ENCODE peak calls at places on chromosomes 7 and 10, in four cellular contexts. One of them, this sample, is unnamed.

GRCh38 chr7:41162612-41163011 is 540.3 kb downstream of the INHBA start:
- DNase-seq in Right ventricle myocardium superior: no peak
- DNase-seq in stimulated activated CD4-positive, alpha-beta T cell treated with anti-CD3 and anti-CD28 coated beads, Interleukin-4, amount 100 ng/mL, for 24 hours: no peak
- DNase-seq in Calu3: no peak
- DNase-seq in this sample: no peak

GRCh38 chr7:41470081-41470480 is 232.8 kb downstream of the INHBA start:
- DNase-seq in Right ventricle myocardium superior: no peak
- DNase-seq in stimulated activated CD4-positive, alpha-beta T cell treated with anti-CD3 and anti-CD28 coated beads, Interleukin-4, amount 100 ng/mL, for 24 hours: no peak
- DNase-seq in Calu3: no peak
- DNase-seq in this sample: no peak

GRCh38 chr7:11710392-11710791 is 121.6 kb downstream of the THSD7A start:
- DNase-seq in Right ventricle myocardium superior: no peak
- DNase-seq in stimulated activated CD4-positive, alpha-beta T cell treated with anti-CD3 and anti-CD28 coated beads, Interleukin-4, amount 100 ng/mL, for 24 hours: no peak
- DNase-seq in Calu3: no peak
- DNase-seq in this sample: no peak

GRCh38 chr7:30172451-30172850 is 37.7 kb downstream of the MTURN start:
- DNase-seq in Right ventricle myocardium superior: no peak
- DNase-seq in stimulated activated CD4-positive, alpha-beta T cell treated with anti-CD3 and anti-CD28 coated beads, Interleukin-4, amount 100 ng/mL, for 24 hours: no peak
- DNase-seq in Calu3: no peak
- DNase-seq in this sample: no peak

GRCh38 chr7:22468609-22469008 is 31.4 kb downstream of the STEAP1B start:
- DNase-seq in Right ventricle myocardium superior: no peak
- DNase-seq in stimulated activated CD4-positive, alpha-beta T cell treated with anti-CD3 and anti-CD28 coated beads, Interleukin-4, amount 100 ng/mL, for 24 hours: no peak
- DNase-seq in Calu3: no peak
- DNase-seq in this sample: no peak

GRCh38 chr10:9895981-9896380 is 1121.7 kb upstream of the CELF2 start:
- DNase-seq in Right ventricle myocardium superior: no peak
- DNase-seq in stimulated activated CD4-positive, alpha-beta T cell treated with anti-CD3 and anti-CD28 coated beads, Interleukin-4, amount 100 ng/mL, for 24 hours: no peak
- DNase-seq in Calu3: no peak
- DNase-seq in this sample: no peak

GRCh38 chr10:129274928-129275474 is 192.0 kb upstream of the MGMT start:
- DNase-seq in Right ventricle myocardium superior: no peak
- DNase-seq in stimulated activated CD4-positive, alpha-beta T cell treated with anti-CD3 and anti-CD28 coated beads, Interleukin-4, amount 100 ng/mL, for 24 hours: no peak
- DNase-seq in Calu3: no peak
- DNase-seq in this sample: no peak

GRCh38 chr7:2307690-2308107 is 6.5 kb downstream of the SNX8 start:
- DNase-seq in Right ventricle myocardium superior: peak; percentile 1
- DNase-seq in stimulated activated CD4-positive, alpha-beta T cell treated with anti-CD3 and anti-CD28 coated beads, Interleukin-4, amount 100 ng/mL, for 24 hours: no peak
- DNase-seq in Calu3: no peak
- DNase-seq in this sample: no peak

GRCh38 chr10:113385021-113385975 is 167.6 kb upstream of the HABP2 start:
- DNase-seq in Right ventricle myocardium superior: peak; percentile 90
- DNase-seq in stimulated activated CD4-positive, alpha-beta T cell treated with anti-CD3 and anti-CD28 coated beads, Interleukin-4, amount 100 ng/mL, for 24 hours: peak; percentile 54
- DNase-seq in Calu3: peak; percentile 66
- DNase-seq in this sample: peak; percentile 78

GRCh38 chr7:4849390-4849789 is 12.4 kb downstream of the PAPOLB start:
- DNase-seq in Right ventricle myocardium superior: no peak
- DNase-seq in stimulated activated CD4-positive, alpha-beta T cell treated with anti-CD3 and anti-CD28 coated beads, Interleukin-4, amount 100 ng/mL, for 24 hours: no peak
- DNase-seq in Calu3: peak; percentile 55
- DNase-seq in this sample: no peak

GRCh38 chr10:124524991-124525653 is 63.5 kb downstream of the LHPP start:
- DNase-seq in Right ventricle myocardium superior: peak; percentile 83
- DNase-seq in stimulated activated CD4-positive, alpha-beta T cell treated with anti-CD3 and anti-CD28 coated beads, Interleukin-4, amount 100 ng/mL, for 24 hours: no peak
- DNase-seq in Calu3: no peak
- DNase-seq in this sample: peak; percentile 73

GRCh38 chr7:155796381-155797261 is 15.6 kb downstream of the SHH start:
- DNase-seq in Right ventricle myocardium superior: peak; percentile 77
- DNase-seq in stimulated activated CD4-positive, alpha-beta T cell treated with anti-CD3 and anti-CD28 coated beads, Interleukin-4, amount 100 ng/mL, for 24 hours: peak; percentile 68
- DNase-seq in Calu3: peak; percentile 87
- DNase-seq in this sample: peak; percentile 29

GRCh38 chr7:149181136-149181790 is 14.1 kb upstream of the ZNF282 start:
- DNase-seq in Right ventricle myocardium superior: no peak
- DNase-seq in stimulated activated CD4-positive, alpha-beta T cell treated with anti-CD3 and anti-CD28 coated beads, Interleukin-4, amount 100 ng/mL, for 24 hours: no peak
- DNase-seq in Calu3: no peak
- DNase-seq in this sample: no peak

GRCh38 chr7:128266891-128267839 is 26.1 kb downstream of the LEP start:
- DNase-seq in Right ventricle myocardium superior: peak; percentile 72
- DNase-seq in stimulated activated CD4-positive, alpha-beta T cell treated with anti-CD3 and anti-CD28 coated beads, Interleukin-4, amount 100 ng/mL, for 24 hours: no peak
- DNase-seq in Calu3: peak; percentile 43
- DNase-seq in this sample: peak; percentile 52

GRCh38 chr7:135260930-135261721 is 27.5 kb downstream of the STRA8 start:
- DNase-seq in Right ventricle myocardium superior: no peak
- DNase-seq in stimulated activated CD4-positive, alpha-beta T cell treated with anti-CD3 and anti-CD28 coated beads, Interleukin-4, amount 100 ng/mL, for 24 hours: no peak
- DNase-seq in Calu3: no peak
- DNase-seq in this sample: no peak

GRCh38 chr10:93600861-93601773 is at the start of gene RBP4:
- DNase-seq in Right ventricle myocardium superior: no peak
- DNase-seq in stimulated activated CD4-positive, alpha-beta T cell treated with anti-CD3 and anti-CD28 coated beads, Interleukin-4, amount 100 ng/mL, for 24 hours: no peak
- DNase-seq in Calu3: peak; percentile 35
- DNase-seq in this sample: no peak

GRCh38 chr7:153523320-153524015 is 528.7 kb upstream of the DPP6 start:
- DNase-seq in Right ventricle myocardium superior: peak; percentile 48
- DNase-seq in stimulated activated CD4-positive, alpha-beta T cell treated with anti-CD3 and anti-CD28 coated beads, Interleukin-4, amount 100 ng/mL, for 24 hours: no peak
- DNase-seq in Calu3: no peak
- DNase-seq in this sample: no peak

GRCh38 chr7:41491313-41491712 is 211.6 kb downstream of the INHBA start:
- DNase-seq in Right ventricle myocardium superior: no peak
- DNase-seq in stimulated activated CD4-positive, alpha-beta T cell treated with anti-CD3 and anti-CD28 coated beads, Interleukin-4, amount 100 ng/mL, for 24 hours: no peak
- DNase-seq in Calu3: no peak
- DNase-seq in this sample: no peak

GRCh38 chr7:102467581-102468415 is 3.0 kb downstream of the LRWD1 start:
- DNase-seq in Right ventricle myocardium superior: no peak
- DNase-seq in stimulated activated CD4-positive, alpha-beta T cell treated with anti-CD3 and anti-CD28 coated beads, Interleukin-4, amount 100 ng/mL, for 24 hours: no peak
- DNase-seq in Calu3: no peak
- DNase-seq in this sample: no peak

GRCh38 chr10:82558208-82558607 is 683.2 kb downstream of the NRG3 start:
- DNase-seq in Right ventricle myocardium superior: no peak
- DNase-seq in stimulated activated CD4-positive, alpha-beta T cell treated with anti-CD3 and anti-CD28 coated beads, Interleukin-4, amount 100 ng/mL, for 24 hours: no peak
- DNase-seq in Calu3: no peak
- DNase-seq in this sample: no peak